ENCODE peak calls at places on chromosomes 13 and 19, in nine cellular contexts. One of them, this sample, is unnamed.

GRCh38 chr19:46624958-46625661 is at the start of gene PTGIR:
- DNase-seq in CD8-positive, alpha-beta memory T cell: no peak
- DNase-seq in upper lobe of right lung: no peak
- DNase-seq in testis: peak
- DNase-seq in left lung: peak
- DNase-seq in suprapubic skin: peak
- DNase-seq in Peyer's patch: no peak
- DNase-seq in ascending aorta: peak
- DNase-seq in CD4-positive, CD25-positive, alpha-beta regulatory T cell: no peak
- DNase-seq in this sample: peak

GRCh38 chr13:48853381-48854102 is 122.2 kb upstream of the FNDC3A start:
- DNase-seq in CD8-positive, alpha-beta memory T cell: no peak
- DNase-seq in upper lobe of right lung: no peak
- DNase-seq in Peyer's patch: no peak
- DNase-seq in CD4-positive, CD25-positive, alpha-beta regulatory T cell: no peak
- DNase-seq in testis: no peak
- DNase-seq in suprapubic skin: no peak
- DNase-seq in ascending aorta: no peak
- DNase-seq in left lung: no peak
- DNase-seq in this sample: no peak

GRCh38 chr13:52850396-52851152 is 2.1 kb upstream of the PCDH8 start:
- DNase-seq in suprapubic skin: no peak
- DNase-seq in ascending aorta: peak
- DNase-seq in left lung: peak
- DNase-seq in Peyer's patch: peak
- DNase-seq in upper lobe of right lung: peak
- DNase-seq in CD4-positive, CD25-positive, alpha-beta regulatory T cell: no peak
- DNase-seq in CD8-positive, alpha-beta memory T cell: no peak
- DNase-seq in testis: peak
- DNase-seq in this sample: peak

GRCh38 chr19:51407631-51408131 is 9.8 kb downstream of the SIGLEC10 start:
- DNase-seq in CD4-positive, CD25-positive, alpha-beta regulatory T cell: no peak
- DNase-seq in Peyer's patch: peak
- DNase-seq in left lung: no peak
- DNase-seq in testis: peak
- DNase-seq in suprapubic skin: no peak
- DNase-seq in ascending aorta: no peak
- DNase-seq in upper lobe of right lung: no peak
- DNase-seq in CD8-positive, alpha-beta memory T cell: peak
- DNase-seq in this sample: no peak

GRCh38 chr19:2171349-2172145 is 7.8 kb downstream of the DOT1L start:
- DNase-seq in left lung: no peak
- DNase-seq in Peyer's patch: peak
- DNase-seq in suprapubic skin: no peak
- DNase-seq in CD4-positive, CD25-positive, alpha-beta regulatory T cell: peak
- DNase-seq in upper lobe of right lung: no peak
- DNase-seq in testis: peak
- DNase-seq in ascending aorta: no peak
- DNase-seq in CD8-positive, alpha-beta memory T cell: peak
- DNase-seq in this sample: no peak

GRCh38 chr19:51473009-51473707 is 5.2 kb upstream of the CEACAM18 start:
- DNase-seq in left lung: peak
- DNase-seq in CD8-positive, alpha-beta memory T cell: peak
- DNase-seq in testis: peak
- DNase-seq in CD4-positive, CD25-positive, alpha-beta regulatory T cell: peak
- DNase-seq in Peyer's patch: peak
- DNase-seq in suprapubic skin: peak
- DNase-seq in upper lobe of right lung: no peak
- DNase-seq in ascending aorta: peak
- DNase-seq in this sample: peak

GRCh38 chr13:42377640-42378382 is 105.9 kb downstream of the AKAP11 start:
- DNase-seq in suprapubic skin: no peak
- DNase-seq in testis: no peak
- DNase-seq in ascending aorta: no peak
- DNase-seq in Peyer's patch: peak
- DNase-seq in upper lobe of right lung: no peak
- DNase-seq in left lung: no peak
- DNase-seq in CD4-positive, CD25-positive, alpha-beta regulatory T cell: no peak
- DNase-seq in CD8-positive, alpha-beta memory T cell: peak
- DNase-seq in this sample: no peak

GRCh38 chr13:45695198-45695730 is 6.9 kb upstream of the CBY2 start:
- DNase-seq in CD4-positive, CD25-positive, alpha-beta regulatory T cell: no peak
- DNase-seq in testis: no peak
- DNase-seq in upper lobe of right lung: no peak
- DNase-seq in Peyer's patch: no peak
- DNase-seq in left lung: no peak
- DNase-seq in suprapubic skin: no peak
- DNase-seq in ascending aorta: no peak
- DNase-seq in CD8-positive, alpha-beta memory T cell: no peak
- DNase-seq in this sample: no peak

GRCh38 chr13:44368599-44369368 is 4.8 kb upstream of the SERP2 start:
- DNase-seq in upper lobe of right lung: no peak
- DNase-seq in Peyer's patch: peak
- DNase-seq in ascending aorta: no peak
- DNase-seq in CD8-positive, alpha-beta memory T cell: no peak
- DNase-seq in suprapubic skin: no peak
- DNase-seq in CD4-positive, CD25-positive, alpha-beta regulatory T cell: no peak
- DNase-seq in testis: no peak
- DNase-seq in left lung: no peak
- DNase-seq in this sample: no peak

GRCh38 chr13:45737571-45738002 is 35.5 kb downstream of the CBY2 start:
- DNase-seq in CD8-positive, alpha-beta memory T cell: no peak
- DNase-seq in left lung: no peak
- DNase-seq in ascending aorta: no peak
- DNase-seq in suprapubic skin: no peak
- DNase-seq in upper lobe of right lung: no peak
- DNase-seq in Peyer's patch: no peak
- DNase-seq in CD4-positive, CD25-positive, alpha-beta regulatory T cell: no peak
- DNase-seq in testis: no peak
- DNase-seq in this sample: no peak

GRCh38 chr19:16232568-16232967 is 34.9 kb downstream of the AP1M1 start:
- DNase-seq in ascending aorta: no peak
- DNase-seq in CD4-positive, CD25-positive, alpha-beta regulatory T cell: no peak
- DNase-seq in testis: no peak
- DNase-seq in upper lobe of right lung: peak
- DNase-seq in CD8-positive, alpha-beta memory T cell: no peak
- DNase-seq in suprapubic skin: no peak
- DNase-seq in left lung: no peak
- DNase-seq in Peyer's patch: no peak
- DNase-seq in this sample: peak

GRCh38 chr19:17268754-17269153 is 1.5 kb downstream of the BABAM1 start:
- DNase-seq in ascending aorta: no peak
- DNase-seq in testis: no peak
- DNase-seq in left lung: no peak
- DNase-seq in Peyer's patch: no peak
- DNase-seq in CD8-positive, alpha-beta memory T cell: no peak
- DNase-seq in suprapubic skin: no peak
- DNase-seq in upper lobe of right lung: no peak
- DNase-seq in CD4-positive, CD25-positive, alpha-beta regulatory T cell: no peak
- DNase-seq in this sample: no peak
- H3K4me3 ChIP-seq in ascending aorta: no peak
- H3K4me3 ChIP-seq in testis: no peak
- H3K4me3 ChIP-seq in left lung: no peak
- H3K4me3 ChIP-seq in Peyer's patch: no peak
- H3K4me3 ChIP-seq in CD8-positive, alpha-beta memory T cell: no peak
- H3K4me3 ChIP-seq in suprapubic skin: no peak
- H3K4me3 ChIP-seq in upper lobe of right lung: no peak
- H3K4me3 ChIP-seq in CD4-positive, CD25-positive, alpha-beta regulatory T cell: no peak
- H3K4me3 ChIP-seq in this sample: no peak

GRCh38 chr13:99970761-99971575 is 599 bp downstream of the ZIC5 start:
- DNase-seq in Peyer's patch: peak
- DNase-seq in upper lobe of right lung: no peak
- DNase-seq in suprapubic skin: no peak
- DNase-seq in CD4-positive, CD25-positive, alpha-beta regulatory T cell: no peak
- DNase-seq in CD8-positive, alpha-beta memory T cell: no peak
- DNase-seq in ascending aorta: no peak
- DNase-seq in left lung: no peak
- DNase-seq in testis: no peak
- DNase-seq in this sample: no peak
- H3K4me3 ChIP-seq in Peyer's patch: peak
- H3K4me3 ChIP-seq in upper lobe of right lung: peak
- H3K4me3 ChIP-seq in suprapubic skin: peak
- H3K4me3 ChIP-seq in CD4-positive, CD25-positive, alpha-beta regulatory T cell: no peak
- H3K4me3 ChIP-seq in CD8-positive, alpha-beta memory T cell: no peak
- H3K4me3 ChIP-seq in ascending aorta: peak
- H3K4me3 ChIP-seq in left lung: no peak
- H3K4me3 ChIP-seq in testis: peak
- H3K4me3 ChIP-seq in this sample: no peak

GRCh38 chr19:11806354-11807098 is 7.5 kb upstream of the ZNF440 start:
- DNase-seq in upper lobe of right lung: no peak
- DNase-seq in suprapubic skin: no peak
- DNase-seq in testis: no peak
- DNase-seq in CD4-positive, CD25-positive, alpha-beta regulatory T cell: no peak
- DNase-seq in Peyer's patch: no peak
- DNase-seq in ascending aorta: no peak
- DNase-seq in CD8-positive, alpha-beta memory T cell: no peak
- DNase-seq in left lung: no peak
- DNase-seq in this sample: no peak
- H3K4me3 ChIP-seq in upper lobe of right lung: no peak
- H3K4me3 ChIP-seq in suprapubic skin: no peak
- H3K4me3 ChIP-seq in testis: no peak
- H3K4me3 ChIP-seq in CD4-positive, CD25-positive, alpha-beta regulatory T cell: no peak
- H3K4me3 ChIP-seq in Peyer's patch: no peak
- H3K4me3 ChIP-seq in ascending aorta: no peak
- H3K4me3 ChIP-seq in CD8-positive, alpha-beta memory T cell: no peak
- H3K4me3 ChIP-seq in left lung: no peak
- H3K4me3 ChIP-seq in this sample: no peak

DNA sequence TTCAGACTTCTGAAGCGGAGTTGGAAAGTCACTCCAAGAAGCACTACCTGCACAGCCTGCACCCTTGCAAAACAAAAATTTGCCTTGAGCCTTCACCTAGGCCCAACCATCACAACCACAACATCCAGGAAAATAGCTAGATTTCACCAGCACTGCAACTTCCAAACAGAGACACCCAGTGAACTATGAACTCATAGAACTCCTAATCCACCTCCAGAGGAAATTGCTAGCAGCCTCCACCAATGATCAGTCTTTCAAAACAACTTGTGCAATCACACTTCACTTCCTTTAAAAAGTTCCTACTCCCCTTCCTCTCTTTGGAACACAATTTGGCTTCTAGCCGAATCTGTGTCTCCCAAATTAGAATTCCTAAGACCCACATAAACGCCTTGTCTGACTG is 489.1 kb upstream of the ARGLU1 start:
- DNase-seq in suprapubic skin: no peak
- DNase-seq in CD4-positive, CD25-positive, alpha-beta regulatory T cell: no peak
- DNase-seq in testis: no peak
- DNase-seq in ascending aorta: no peak
- DNase-seq in left lung: no peak
- DNase-seq in CD8-positive, alpha-beta memory T cell: no peak
- DNase-seq in upper lobe of right lung: no peak
- DNase-seq in Peyer's patch: no peak
- DNase-seq in this sample: no peak
- H3K4me3 ChIP-seq in suprapubic skin: no peak
- H3K4me3 ChIP-seq in CD4-positive, CD25-positive, alpha-beta regulatory T cell: no peak
- H3K4me3 ChIP-seq in testis: no peak
- H3K4me3 ChIP-seq in ascending aorta: no peak
- H3K4me3 ChIP-seq in left lung: no peak
- H3K4me3 ChIP-seq in CD8-positive, alpha-beta memory T cell: no peak
- H3K4me3 ChIP-seq in upper lobe of right lung: no peak
- H3K4me3 ChIP-seq in Peyer's patch: no peak
- H3K4me3 ChIP-seq in this sample: no peak

GRCh38 chr13:89827552-89827951 is 1519.9 kb upstream of the MIR17HG start:
- DNase-seq in upper lobe of right lung: no peak
- DNase-seq in suprapubic skin: no peak
- DNase-seq in ascending aorta: no peak
- DNase-seq in CD4-positive, CD25-positive, alpha-beta regulatory T cell: no peak
- DNase-seq in left lung: no peak
- DNase-seq in testis: no peak
- DNase-seq in Peyer's patch: no peak
- DNase-seq in CD8-positive, alpha-beta memory T cell: no peak
- DNase-seq in this sample: no peak
- H3K4me3 ChIP-seq in upper lobe of right lung: no peak
- H3K4me3 ChIP-seq in suprapubic skin: no peak
- H3K4me3 ChIP-seq in ascending aorta: no peak
- H3K4me3 ChIP-seq in CD4-positive, CD25-positive, alpha-beta regulatory T cell: no peak
- H3K4me3 ChIP-seq in left lung: no peak
- H3K4me3 ChIP-seq in testis: no peak
- H3K4me3 ChIP-seq in Peyer's patch: no peak
- H3K4me3 ChIP-seq in CD8-positive, alpha-beta memory T cell: no peak
- H3K4me3 ChIP-seq in this sample: no peak

DNA sequence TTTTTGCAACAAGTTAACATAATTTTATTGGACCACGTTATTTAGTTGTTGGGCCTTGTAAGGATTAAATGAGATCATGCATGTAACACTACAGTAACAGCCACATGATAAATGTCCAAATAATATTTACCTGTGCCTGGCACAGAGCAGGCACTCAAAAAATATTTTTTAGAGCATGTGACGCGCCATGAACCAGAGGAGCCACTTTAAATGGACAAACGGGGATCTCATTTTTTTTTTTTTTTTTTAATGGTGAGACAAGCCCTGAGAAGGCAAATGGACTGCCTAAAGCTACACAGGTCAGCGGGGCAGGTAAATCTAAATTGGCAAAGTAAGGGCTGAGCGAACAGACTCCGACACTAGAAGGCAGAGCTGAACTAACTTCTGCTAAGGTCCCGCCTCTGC is 840 bp upstream of the RPS19 start:
- DNase-seq in upper lobe of right lung: no peak
- DNase-seq in CD8-positive, alpha-beta memory T cell: no peak
- DNase-seq in left lung: no peak
- DNase-seq in CD4-positive, CD25-positive, alpha-beta regulatory T cell: no peak
- DNase-seq in Peyer's patch: no peak
- DNase-seq in ascending aorta: no peak
- DNase-seq in suprapubic skin: no peak
- DNase-seq in testis: no peak
- DNase-seq in this sample: no peak
- H3K4me3 ChIP-seq in upper lobe of right lung: peak
- H3K4me3 ChIP-seq in CD8-positive, alpha-beta memory T cell: peak
- H3K4me3 ChIP-seq in left lung: peak
- H3K4me3 ChIP-seq in CD4-positive, CD25-positive, alpha-beta regulatory T cell: peak
- H3K4me3 ChIP-seq in Peyer's patch: peak
- H3K4me3 ChIP-seq in ascending aorta: peak
- H3K4me3 ChIP-seq in suprapubic skin: peak
- H3K4me3 ChIP-seq in testis: peak
- H3K4me3 ChIP-seq in this sample: no peak

This sample was measured in lower leg skin.